ENCODE peak calls at places on chromosomes 16 and 17, in five cellular contexts. R is fibroblast of lung, W is adrenal gland, T is esophagus muscularis mucosa, E is tibial nerve. N is an unnamed sample.
A peak's percentile ranks its signal among the peaks of the same experiment; 100 is the strongest.

GRCh38 chr17:55347341-55347740 is 74.3 kb downstream of the MMD start:
- DNase-seq in R (no peak), W (no peak), T (no peak), E (no peak), N (no peak)

GRCh38 chr17:50855708-50856330 is 10.3 kb downstream of the TOB1 start:
- DNase-seq in R (no peak), W (no peak), T (no peak), E (no peak), N (no peak)

GRCh38 chr17:429589-429988 is 77.0 kb upstream of the RPH3AL start:
- DNase-seq in R (no peak), W (no peak), T (no peak), E (no peak), N (no peak)

GRCh38 chr16:84567446-84567962 is 50.4 kb downstream of the COTL1 start:
- DNase-seq in R (no peak), W (no peak), T (no peak), E (no peak), N (no peak)

GRCh38 chr17:47883589-47884426 is 12.2 kb upstream of the SP2 start:
- DNase-seq in R (no peak), W (peak; percentile 39), T (no peak), E (no peak), N (no peak)

GRCh38 chr16:67039260-67040020 is 10.5 kb downstream of the CBFB start:
- DNase-seq in R (peak; percentile 68), W (no peak), T (no peak), E (no peak), N (no peak)

GRCh38 chr16:67449739-67450138 is 18.8 kb downstream of the HSD11B2 start:
- DNase-seq in R (peak; percentile 30), W (peak; percentile 66), T (no peak), E (no peak), N (no peak)

GRCh38 chr17:41528959-41529353 is 848 bp upstream of the KRT19 start:
- DNase-seq in R (no peak), W (no peak), T (no peak), E (no peak), N (no peak)

GRCh38 chr17:44916781-44917241 is 1.5 kb upstream of the GFAP start:
- DNase-seq in R (peak; percentile 32), W (peak; percentile 85), T (no peak), E (no peak), N (no peak)

GRCh38 chr17:31559647-31560501 is 168.4 kb downstream of the RAB11FIP4 start:
- DNase-seq in R (no peak), W (no peak), T (no peak), E (no peak), N (peak; percentile 22)

GRCh38 chr16:89534147-89534788 is 26.1 kb downstream of the SPG7 start:
- DNase-seq in R (peak; percentile 54), W (peak; percentile 24), T (no peak), E (no peak), N (peak; percentile 16)

GRCh38 chr17:42010898-42011516 is 6.2 kb downstream of the DNAJC7 start:
- DNase-seq in R (peak; percentile 34), W (no peak), T (no peak), E (no peak), N (no peak)

GRCh38 chr16:66845791-66846221 is 1.6 kb downstream of the CA7 start:
- DNase-seq in R (no peak), W (peak; percentile 28), T (no peak), E (no peak), N (no peak)

GRCh38 chr16:8614435-8615029 is 7.0 kb upstream of the METTL22 start:
- DNase-seq in R (no peak), W (no peak), T (no peak), E (no peak), N (no peak)

GRCh38 chr16:12484987-12485386 is 318.7 kb downstream of the CPPED1 start:
- DNase-seq in R (no peak), W (peak; percentile 25), T (no peak), E (no peak), N (no peak)

GRCh38 chr16:29030086-29030840 is 45.4 kb downstream of the LAT start:
- DNase-seq in R (no peak), W (no peak), T (no peak), E (no peak), N (no peak)

GRCh38 chr17:80119271-80119791 is 17.9 kb downstream of the GAA start:
- DNase-seq in R (no peak), W (no peak), T (no peak), E (no peak), N (no peak)

GRCh38 chr17:43085489-43085888 is 39.7 kb downstream of the BRCA1 start:
- DNase-seq in R (peak; percentile 36), W (no peak), T (no peak), E (no peak), N (no peak)

GRCh38 chr16:50741225-50741807 is 570 bp upstream of the CYLD start:
- DNase-seq in R (peak; percentile 12), W (peak; percentile 38), T (peak; percentile 89), E (no peak), N (no peak)

GRCh38 chr17:34389343-34389742 is 26.3 kb upstream of the CCL1 start:
- DNase-seq in R (no peak), W (no peak), T (no peak), E (no peak), N (no peak)

GRCh38 chr16:30762991-30763725 is 1.0 kb downstream of the RNF40 start:
- DNase-seq in R (no peak), W (no peak), T (no peak), E (no peak), N (no peak)

GRCh38 chr17:82517230-82517865 is 2.2 kb upstream of the FOXK2 start:
- DNase-seq in R (no peak), W (no peak), T (no peak), E (no peak), N (no peak)

GRCh38 chr17:73476890-73477350 is 165.1 kb upstream of the CDC42EP4 start:
- DNase-seq in R (no peak), W (no peak), T (no peak), E (no peak), N (no peak)

GRCh38 chr16:54482892-54483574 is 196.4 kb upstream of the IRX3 start:
- DNase-seq in R (no peak), W (no peak), T (no peak), E (no peak), N (no peak)

GRCh38 chr16:66431760-66432159 is 4.7 kb downstream of the BEAN1 start:
- DNase-seq in R (no peak), W (no peak), T (no peak), E (no peak), N (no peak)

GRCh38 chr17:45287526-45288264 is 25.8 kb upstream of the SPATA32 start:
- DNase-seq in R (no peak), W (no peak), T (no peak), E (no peak), N (no peak)

GRCh38 chr16:54493594-54493993 is 207.0 kb upstream of the IRX3 start:
- DNase-seq in R (no peak), W (no peak), T (no peak), E (no peak), N (no peak)

GRCh38 chr16:13999071-13999894 is 71.8 kb upstream of the MRTFB start:
- DNase-seq in R (no peak), W (no peak), T (no peak), E (no peak), N (no peak)

DNA sequence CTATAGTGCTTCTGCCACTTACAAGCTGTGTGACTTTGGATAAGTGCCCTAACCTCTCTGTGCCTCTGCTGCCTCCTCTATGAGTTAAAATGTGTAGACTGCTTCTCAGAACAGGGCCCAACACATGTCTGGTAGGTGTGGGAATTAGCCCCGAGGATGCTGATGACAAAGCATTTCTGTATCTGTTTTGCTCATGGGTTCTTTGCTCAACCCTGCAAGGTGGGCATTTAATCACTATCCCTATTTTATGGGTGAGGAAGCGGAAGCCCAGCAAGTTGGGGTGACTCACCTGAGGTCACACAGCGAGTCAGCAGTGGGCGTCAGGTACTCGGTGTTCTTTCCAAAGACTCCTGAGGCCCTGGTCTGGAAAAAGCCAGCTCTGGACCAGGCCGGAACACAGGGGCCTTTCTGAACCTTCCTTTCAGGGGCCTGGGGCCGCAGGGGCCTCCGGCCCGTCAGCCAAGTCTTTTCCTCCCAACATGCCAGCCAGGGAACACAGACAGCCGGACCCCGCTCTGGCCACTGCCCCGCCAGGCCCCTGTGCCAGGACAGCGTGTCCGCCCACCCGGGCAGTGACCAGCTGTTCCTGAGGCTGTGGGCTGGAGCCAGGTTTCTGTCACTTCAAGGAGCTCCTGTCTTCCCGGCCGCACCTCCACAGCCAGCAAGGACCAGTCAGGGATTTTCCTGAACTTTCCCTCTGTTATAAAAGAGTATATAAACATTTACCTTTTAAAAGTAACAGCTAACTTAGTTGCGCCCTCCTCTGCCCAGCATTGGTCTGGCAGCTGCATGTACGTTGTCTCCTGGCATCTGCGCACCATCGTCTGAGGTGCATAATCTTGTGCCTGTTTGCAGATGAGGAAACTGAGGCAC is 62.5 kb downstream of the SREBF1 start:
- DNase-seq in R (peak; percentile 62), W (peak; percentile 54), T (peak; percentile 95), E (no peak), N (no peak)
- TF ChIP-seq CTCF in R (peak; percentile 35), W (peak; percentile 36), T (peak; percentile 82), E (no peak), N (no peak)

GRCh38 chr17:63117431-63117830 is 151.4 kb downstream of the TANC2 start:
- DNase-seq in R (no peak), W (no peak), T (no peak), E (no peak), N (no peak)

GRCh38 chr17:63116967-63117366 is 150.9 kb downstream of the TANC2 start:
- DNase-seq in R (peak; percentile 72), W (no peak), T (no peak), E (no peak), N (no peak)

GRCh38 chr17:63124536-63124935 is 158.5 kb downstream of the TANC2 start:
- DNase-seq in R (no peak), W (no peak), T (no peak), E (no peak), N (no peak)

GRCh38 chr17:63116228-63116627 is 150.2 kb downstream of the TANC2 start:
- DNase-seq in R (no peak), W (no peak), T (no peak), E (no peak), N (no peak)

GRCh38 chr17:63120406-63120805 is 154.4 kb downstream of the TANC2 start:
- DNase-seq in R (peak; percentile 28), W (no peak), T (no peak), E (no peak), N (no peak)
- TF ChIP-seq CTCF in R (no peak), W (no peak), T (no peak), E (no peak), N (no peak)

GRCh38 chr17:61280338-61280737 is 119.3 kb upstream of the TBX2 start:
- DNase-seq in R (no peak), W (no peak), T (no peak), E (no peak), N (no peak)

GRCh38 chr17:61282377-61282776 is 117.3 kb upstream of the TBX2 start:
- DNase-seq in R (no peak), W (no peak), T (no peak), E (no peak), N (no peak)

GRCh38 chr17:61283043-61283442 is 116.6 kb upstream of the TBX2 start:
- DNase-seq in R (no peak), W (no peak), T (no peak), E (no peak), N (no peak)

GRCh38 chr17:61279476-61280145 is 120.0 kb upstream of the TBX2 start:
- DNase-seq in R (peak; percentile 51), W (no peak), T (no peak), E (no peak), N (no peak)

GRCh38 chr17:61280851-61281250 is 118.8 kb upstream of the TBX2 start:
- DNase-seq in R (no peak), W (no peak), T (no peak), E (no peak), N (no peak)
- TF ChIP-seq CTCF in R (no peak), W (no peak), T (no peak), E (no peak), N (no peak)

GRCh38 chr17:6471531-6472465 is 27.5 kb downstream of the PIMREG start:
- DNase-seq in R (peak; percentile 67), W (peak; percentile 56), T (no peak), E (no peak), N (no peak)
- TF ChIP-seq CTCF in R (peak; percentile 31), W (no peak), T (no peak), E (no peak), N (no peak)

N was measured in endothelial cell.